ENCODE peak calls at places on chromosomes 12 and 14, in five cellular contexts. One of them, this sample, is unnamed. For H3K4me1, the result is how much of the 10 kb centered on the place peaks cover.

GRCh38 chr14:92687681-92688433 is 60.6 kb downstream of the LGMN start:
- DNase-seq in K562: no peak
- DNase-seq in H1: peak
- DNase-seq in HepG2: no peak
- DNase-seq in GM12878: no peak
- DNase-seq in this sample: peak

GRCh38 chr14:64788706-64789105 is 84.5 kb downstream of the PLEKHG3 start:
- DNase-seq in H1: no peak
- DNase-seq in HepG2: no peak
- DNase-seq in K562: no peak
- DNase-seq in GM12878: no peak
- DNase-seq in this sample: no peak

GRCh38 chr12:124746649-124747425 is 116.8 kb downstream of the SCARB1 start:
- DNase-seq in K562: no peak
- DNase-seq in H1: no peak
- DNase-seq in HepG2: no peak
- DNase-seq in GM12878: no peak
- DNase-seq in this sample: no peak

GRCh38 chr12:48442191-48442828 is 30.0 kb upstream of the ANP32D start:
- DNase-seq in K562: no peak
- DNase-seq in HepG2: peak
- DNase-seq in GM12878: no peak
- DNase-seq in H1: no peak
- DNase-seq in this sample: peak

GRCh38 chr14:36227802-36228201 is 51.3 kb upstream of the PTCSC3 start:
- DNase-seq in K562: no peak
- DNase-seq in GM12878: no peak
- DNase-seq in H1: no peak
- DNase-seq in HepG2: no peak
- DNase-seq in this sample: no peak

GRCh38 chr12:92943482-92944250 is 14.6 kb upstream of the EEA1 start:
- DNase-seq in GM12878: no peak
- DNase-seq in H1: no peak
- DNase-seq in HepG2: peak
- DNase-seq in K562: no peak
- DNase-seq in this sample: no peak

GRCh38 chr14:73943083-73943482 is 6.8 kb downstream of the FAM161B start:
- DNase-seq in K562: no peak
- DNase-seq in HepG2: peak
- DNase-seq in H1: no peak
- DNase-seq in GM12878: no peak
- DNase-seq in this sample: no peak

GRCh38 chr14:21405097-21405496 is 21.3 kb upstream of the SUPT16H start:
- DNase-seq in H1: no peak
- DNase-seq in HepG2: no peak
- DNase-seq in K562: no peak
- DNase-seq in GM12878: no peak
- DNase-seq in this sample: no peak

GRCh38 chr14:74548881-74549280 is 55.3 kb downstream of the ISCA2 start:
- DNase-seq in HepG2: no peak
- DNase-seq in K562: no peak
- DNase-seq in GM12878: no peak
- DNase-seq in H1: no peak
- DNase-seq in this sample: no peak

GRCh38 chr12:110179291-110179690 is 55.1 kb downstream of the IFT81 start:
- DNase-seq in K562: no peak
- DNase-seq in HepG2: no peak
- DNase-seq in H1: no peak
- DNase-seq in GM12878: no peak
- DNase-seq in this sample: no peak

GRCh38 chr12:2187195-2187963 is 134.6 kb downstream of the CACNA1C start:
- DNase-seq in K562: no peak
- DNase-seq in H1: no peak
- DNase-seq in GM12878: no peak
- DNase-seq in HepG2: no peak
- DNase-seq in this sample: no peak

GRCh38 chr12:118187746-118188390 is 51.9 kb downstream of the PEBP1 start:
- DNase-seq in HepG2: no peak
- DNase-seq in K562: peak
- DNase-seq in H1: no peak
- DNase-seq in GM12878: no peak
- DNase-seq in this sample: peak

GRCh38 chr14:56161658-56162057 is 43.4 kb downstream of the PELI2 start:
- DNase-seq in K562: no peak
- DNase-seq in GM12878: no peak
- DNase-seq in HepG2: no peak
- DNase-seq in H1: no peak
- DNase-seq in this sample: no peak

GRCh38 chr14:93036652-93037341 is 78.9 kb downstream of the ITPK1 start:
- DNase-seq in HepG2: peak
- DNase-seq in GM12878: no peak
- DNase-seq in H1: no peak
- DNase-seq in K562: no peak
- DNase-seq in this sample: no peak

GRCh38 chr12:51788876-51789275 is 59.6 kb downstream of the FIGNL2 start:
- DNase-seq in HepG2: no peak
- DNase-seq in H1: no peak
- DNase-seq in GM12878: no peak
- DNase-seq in K562: no peak
- DNase-seq in this sample: no peak

GRCh38 chr12:10358131-10358530 is 31.7 kb downstream of the KLRK1 start:
- DNase-seq in GM12878: no peak
- DNase-seq in K562: no peak
- DNase-seq in H1: no peak
- DNase-seq in HepG2: no peak
- DNase-seq in this sample: no peak

GRCh38 chr14:100153560-100153959 is 5.9 kb downstream of the DEGS2 start:
- DNase-seq in HepG2: no peak
- DNase-seq in GM12878: no peak
- DNase-seq in K562: no peak
- DNase-seq in H1: no peak
- DNase-seq in this sample: no peak

GRCh38 chr12:15534322-15534721 is 212.0 kb downstream of the PTPRO start:
- DNase-seq in H1: no peak
- DNase-seq in HepG2: no peak
- DNase-seq in GM12878: peak
- DNase-seq in K562: no peak
- DNase-seq in this sample: no peak

GRCh38 chr14:76708028-76708427 is 53.2 kb upstream of the VASH1 start:
- DNase-seq in H1: peak
- DNase-seq in GM12878: no peak
- DNase-seq in HepG2: no peak
- DNase-seq in K562: no peak
- DNase-seq in this sample: no peak

GRCh38 chr12:52901715-52902541 is 2.9 kb downstream of the KRT8 start:
- DNase-seq in HepG2: no peak
- DNase-seq in H1: no peak
- DNase-seq in GM12878: no peak
- DNase-seq in K562: no peak
- DNase-seq in this sample: no peak

GRCh38 chr14:59107819-59108218 is 80.6 kb upstream of the DAAM1 start:
- DNase-seq in HepG2: no peak
- DNase-seq in H1: no peak
- DNase-seq in GM12878: no peak
- DNase-seq in K562: no peak
- DNase-seq in this sample: no peak

GRCh38 chr12:11712491-11712890 is 63.0 kb downstream of the ETV6 start:
- DNase-seq in HepG2: no peak
- DNase-seq in H1: no peak
- DNase-seq in GM12878: no peak
- DNase-seq in K562: no peak
- DNase-seq in this sample: no peak

GRCh38 chr12:11711675-11712327 is 62.3 kb downstream of the ETV6 start:
- DNase-seq in GM12878: no peak
- DNase-seq in K562: no peak
- DNase-seq in H1: no peak
- DNase-seq in HepG2: peak
- DNase-seq in this sample: no peak

GRCh38 chr12:11710906-11711305 is 61.4 kb downstream of the ETV6 start:
- DNase-seq in H1: no peak
- DNase-seq in HepG2: peak
- DNase-seq in GM12878: no peak
- DNase-seq in K562: no peak
- DNase-seq in this sample: no peak

GRCh38 chr12:11714626-11715025 is 65.2 kb downstream of the ETV6 start:
- DNase-seq in H1: no peak
- DNase-seq in HepG2: no peak
- DNase-seq in K562: no peak
- DNase-seq in GM12878: no peak
- DNase-seq in this sample: no peak

DNA sequence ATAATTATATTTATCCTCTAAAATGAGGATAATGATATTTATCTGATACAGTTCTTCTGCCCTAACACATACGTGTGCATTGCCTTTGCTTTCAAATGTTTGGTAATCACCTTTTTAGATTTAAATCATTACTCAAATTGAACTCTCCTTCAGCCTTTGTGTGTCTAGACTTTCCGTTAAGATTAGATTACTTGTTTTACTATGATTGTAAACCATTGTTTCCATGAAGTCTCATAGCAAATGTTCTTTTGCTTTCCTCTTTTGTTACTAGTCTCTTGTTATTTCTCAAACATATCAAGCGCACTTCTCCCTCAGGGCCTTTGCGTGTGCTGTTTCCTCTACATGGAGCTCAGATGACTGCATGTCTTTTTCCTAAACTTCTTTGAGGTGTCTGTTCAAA is 63.7 kb downstream of the ETV6 start:
- DNase-seq in K562: no peak
- DNase-seq in GM12878: no peak
- DNase-seq in H1: no peak
- DNase-seq in HepG2: no peak
- DNase-seq in this sample: no peak
- H3K4me1 ChIP-seq in K562: under half
- H3K4me1 ChIP-seq in GM12878: under half
- H3K4me1 ChIP-seq in H1: under half
- H3K4me1 ChIP-seq in HepG2: half or more
- H3K4me1 ChIP-seq in this sample: under half

GRCh38 chr12:101051901-101052550 is 158.0 kb downstream of the SLC5A8 start:
- DNase-seq in GM12878: no peak
- DNase-seq in H1: no peak
- DNase-seq in K562: no peak
- DNase-seq in HepG2: peak
- DNase-seq in this sample: peak
- TF ChIP-seq GABPA in GM12878: no peak
- TF ChIP-seq GABPA in H1: no peak
- TF ChIP-seq GABPA in K562: no peak
- TF ChIP-seq GABPA in HepG2: no peak
- TF ChIP-seq GABPA in this sample: no peak

GRCh38 chr12:627285-627684 is 36.0 kb downstream of the NINJ2 start:
- DNase-seq in HepG2: no peak
- DNase-seq in GM12878: no peak
- DNase-seq in H1: no peak
- DNase-seq in K562: no peak
- DNase-seq in this sample: no peak

GRCh38 chr12:632102-632696 is 31.0 kb downstream of the NINJ2 start:
- DNase-seq in HepG2: peak
- DNase-seq in GM12878: no peak
- DNase-seq in K562: no peak
- DNase-seq in H1: no peak
- DNase-seq in this sample: no peak

GRCh38 chr12:633731-634130 is 29.5 kb downstream of the NINJ2 start:
- DNase-seq in GM12878: no peak
- DNase-seq in H1: no peak
- DNase-seq in HepG2: peak
- DNase-seq in K562: no peak
- DNase-seq in this sample: no peak

GRCh38 chr12:627863-628805 is 35.1 kb downstream of the NINJ2 start:
- DNase-seq in H1: no peak
- DNase-seq in K562: no peak
- DNase-seq in GM12878: no peak
- DNase-seq in HepG2: peak
- DNase-seq in this sample: no peak

DNA sequence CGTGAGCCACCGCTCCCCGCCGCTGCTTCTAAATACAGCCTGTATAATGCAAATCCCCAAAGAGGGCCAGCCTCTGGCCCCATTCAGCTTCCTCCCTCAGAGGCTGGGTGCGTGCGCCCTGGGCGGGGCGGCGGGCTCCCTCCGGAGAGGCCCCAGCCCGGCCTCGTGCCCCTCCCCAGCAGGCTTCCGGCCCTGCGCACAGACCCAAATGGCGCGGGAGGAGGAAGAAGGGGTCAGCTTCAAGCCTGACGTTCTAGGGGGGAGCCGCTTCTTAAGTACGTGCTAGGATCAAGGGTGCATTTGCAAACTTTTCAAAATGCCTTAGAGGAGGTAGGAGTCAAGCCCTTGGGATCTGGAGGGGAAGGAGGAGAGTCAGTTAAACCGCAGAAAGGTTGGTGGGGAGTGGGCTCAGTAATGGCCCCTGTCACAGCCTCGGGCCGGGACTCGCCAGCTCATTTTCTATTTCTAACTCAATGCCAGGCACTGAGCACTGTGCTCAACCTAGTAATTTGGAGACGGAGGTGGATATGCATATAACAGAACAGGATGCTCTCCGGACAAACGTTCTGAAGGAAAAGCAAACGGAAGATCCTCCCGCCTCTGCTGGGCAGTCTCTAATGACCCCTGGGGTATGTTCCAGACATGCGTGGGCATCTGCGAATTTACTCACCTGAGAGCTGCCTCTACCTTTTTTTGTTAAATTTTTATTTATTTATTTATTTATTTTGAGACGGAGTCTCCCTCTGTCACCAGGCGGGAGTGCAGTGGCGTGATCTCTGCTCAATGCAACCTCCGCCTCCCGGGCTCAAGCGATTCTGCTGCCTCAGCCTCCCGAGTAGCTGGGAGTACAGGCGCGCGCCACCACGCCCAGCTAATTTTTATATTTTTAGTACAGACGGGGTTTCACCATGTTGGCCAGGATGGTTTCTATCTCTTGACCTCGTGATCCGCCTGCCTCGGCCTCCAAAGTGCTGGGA is 32.3 kb downstream of the NINJ2 start:
- DNase-seq in GM12878: no peak
- DNase-seq in H1: peak
- DNase-seq in HepG2: no peak
- DNase-seq in K562: no peak
- DNase-seq in this sample: no peak
- H3K4me1 ChIP-seq in GM12878: under half
- H3K4me1 ChIP-seq in H1: under half
- H3K4me1 ChIP-seq in HepG2: half or more
- H3K4me1 ChIP-seq in K562: under half
- H3K4me1 ChIP-seq in this sample: under half

GRCh38 chr14:61527325-61528100 is 167.8 kb upstream of the HIF1A start:
- DNase-seq in K562: peak
- DNase-seq in H1: no peak
- DNase-seq in GM12878: no peak
- DNase-seq in HepG2: peak
- DNase-seq in this sample: no peak

GRCh38 chr14:61528591-61529021 is 166.7 kb upstream of the HIF1A start:
- DNase-seq in H1: no peak
- DNase-seq in HepG2: no peak
- DNase-seq in K562: no peak
- DNase-seq in GM12878: no peak
- DNase-seq in this sample: no peak

GRCh38 chr14:61525293-61526011 is 169.9 kb upstream of the HIF1A start:
- DNase-seq in K562: no peak
- DNase-seq in GM12878: peak
- DNase-seq in H1: no peak
- DNase-seq in HepG2: no peak
- DNase-seq in this sample: no peak

GRCh38 chr14:61524936-61525292 is 170.4 kb upstream of the HIF1A start:
- DNase-seq in H1: no peak
- DNase-seq in K562: no peak
- DNase-seq in GM12878: no peak
- DNase-seq in HepG2: no peak
- DNase-seq in this sample: no peak

GRCh38 chr14:61526405-61527312 is 168.7 kb upstream of the HIF1A start:
- DNase-seq in GM12878: no peak
- DNase-seq in HepG2: peak
- DNase-seq in K562: no peak
- DNase-seq in H1: no peak
- DNase-seq in this sample: no peak
- TF ChIP-seq GABPA in GM12878: no peak
- TF ChIP-seq GABPA in HepG2: no peak
- TF ChIP-seq GABPA in K562: no peak
- TF ChIP-seq GABPA in H1: no peak
- TF ChIP-seq GABPA in this sample: no peak